ENCODE peak calls at places on chromosome 15, in five cellular contexts. J, D, T, H and R are unnamed samples.

GRCh38 chr15:41544650-41545015 is 576 bp upstream of the RPAP1 start:
- DNase-seq in J (no peak), D (no peak), T (peak), H (no peak), R (no peak)

GRCh38 chr15:69703495-69704187 is 251.0 kb downstream of the RPLP1 start:
- DNase-seq in J (no peak), D (no peak), T (no peak), H (no peak), R (no peak)

GRCh38 chr15:25985179-25985578 is 122.1 kb upstream of the ATP10A start:
- DNase-seq in J (no peak), D (no peak), T (no peak), H (no peak), R (no peak)

GRCh38 chr15:63843901-63844317 is 10.2 kb upstream of the HERC1 start:
- DNase-seq in J (no peak), D (no peak), T (no peak), H (no peak), R (no peak)

GRCh38 chr15:25437751-25438600 is 848 bp downstream of the UBE3A start:
- DNase-seq in J (peak), D (no peak), T (peak), H (peak), R (peak)

GRCh38 chr15:39934415-39935044 is 615 bp downstream of the EIF2AK4 start:
- DNase-seq in J (no peak), D (no peak), T (no peak), H (no peak), R (peak)

GRCh38 chr15:49817100-49817499 is 196.3 kb downstream of the DTWD1 start:
- DNase-seq in J (no peak), D (no peak), T (no peak), H (no peak), R (no peak)

GRCh38 chr15:99605990-99606389 is 40.2 kb downstream of the MEF2A start:
- DNase-seq in J (no peak), D (no peak), T (no peak), H (no peak), R (no peak)

GRCh38 chr15:67048281-67049279 is 16.8 kb upstream of the SMAD3 start:
- DNase-seq in J (no peak), D (no peak), T (peak), H (peak), R (peak)

GRCh38 chr15:62624541-62625399 is 417.8 kb upstream of the TPM1 start:
- DNase-seq in J (no peak), D (no peak), T (no peak), H (no peak), R (no peak)

GRCh38 chr15:42891569-42891968 is 29.0 kb downstream of the TTBK2 start:
- DNase-seq in J (no peak), D (no peak), T (no peak), H (no peak), R (no peak)

GRCh38 chr15:40322531-40323238 is 807 bp upstream of the INAFM2 start:
- DNase-seq in J (peak), D (no peak), T (no peak), H (peak), R (peak)

GRCh38 chr15:92801774-92802464 is 98.2 kb upstream of the CHD2 start:
- DNase-seq in J (no peak), D (no peak), T (peak), H (peak), R (peak)

GRCh38 chr15:89299896-89300295 is 34.7 kb downstream of the POLG start:
- DNase-seq in J (peak), D (no peak), T (no peak), H (no peak), R (no peak)

GRCh38 chr15:73924258-73924921 is 1.9 kb upstream of the LOXL1 start:
- DNase-seq in J (no peak), D (no peak), T (no peak), H (peak), R (no peak)

GRCh38 chr15:41796457-41796856 is 22.2 kb downstream of the MAPKBP1 start:
- DNase-seq in J (no peak), D (no peak), T (no peak), H (no peak), R (peak)

GRCh38 chr15:89419370-89419984 is 76.9 kb downstream of the RHCG start:
- DNase-seq in J (no peak), D (no peak), T (no peak), H (no peak), R (peak)

GRCh38 chr15:41476416-41477048 is 17.1 kb upstream of the ITPKA start:
- DNase-seq in J (no peak), D (no peak), T (no peak), H (no peak), R (no peak)

GRCh38 chr15:69160976-69161877 is 792 bp downstream of the GLCE start:
- DNase-seq in J (no peak), D (no peak), T (peak), H (peak), R (peak)

GRCh38 chr15:66827698-66828055 is 125.6 kb downstream of the SMAD6 start:
- DNase-seq in J (no peak), D (no peak), T (peak), H (peak), R (no peak)

GRCh38 chr15:89997079-89997478 is 4.0 kb upstream of the ZNF710 start:
- DNase-seq in J (no peak), D (no peak), T (no peak), H (no peak), R (no peak)

GRCh38 chr15:89904519-89904918 is 8.2 kb downstream of the ARPIN start:
- DNase-seq in J (no peak), D (no peak), T (peak), H (no peak), R (no peak)